ENCODE peak calls at places on chromosomes 16 and 17, in seven cellular contexts. U is cardiac muscle cell; R is CD4-positive, CD25-positive, alpha-beta regulatory T cell; M is IMR-90; Y is heart left ventricle; Q is prostate gland; X is pancreas. J is an unnamed sample.

GRCh38 chr17:82985973-82986372 is 93.4 kb upstream of the METRNL start:
- DNase-seq in Q (no peak), M (peak; percentile 46), Y (no peak), X (no peak), R (peak; percentile 12), U (peak; percentile 60), J (no peak)

GRCh38 chr16:47928008-47928407 is 227.8 kb downstream of the ABCC12 start:
- DNase-seq in M (no peak), X (no peak), R (no peak), U (no peak), Q (no peak), Y (no peak), J (no peak)

GRCh38 chr16:47983999-47984580 is 171.7 kb downstream of the ABCC12 start:
- DNase-seq in Y (no peak), U (no peak), M (no peak), X (no peak), R (no peak), Q (no peak), J (no peak)

GRCh38 chr17:53749178-53749577 is 73.5 kb upstream of the KIF2B start:
- DNase-seq in Y (no peak), M (no peak), U (peak; percentile 21), R (no peak), X (no peak), Q (no peak), J (no peak)

GRCh38 chr17:69361156-69361555 is 34.2 kb upstream of the ABCA5 start:
- DNase-seq in X (no peak), M (no peak), R (no peak), Y (no peak), Q (no peak), U (no peak), J (no peak)

GRCh38 chr16:49625311-49626035 is 230.4 kb downstream of the ZNF423 start:
- DNase-seq in R (no peak), M (no peak), U (no peak), X (no peak), Q (no peak), Y (no peak), J (peak; percentile 19)

GRCh38 chr16:70693231-70693671 is 7.4 kb upstream of the MTSS2 start:
- DNase-seq in M (no peak), R (no peak), Q (no peak), X (no peak), U (peak; percentile 87), Y (peak; percentile 62), J (no peak)

GRCh38 chr17:39845052-39845976 is 18.8 kb downstream of the IKZF3 start:
- DNase-seq in Y (no peak), X (no peak), U (no peak), M (peak; percentile 5), R (no peak), Q (no peak), J (no peak)

GRCh38 chr17:75126954-75127353 is 4.6 kb downstream of the NT5C start:
- DNase-seq in U (no peak), Y (no peak), R (no peak), M (no peak), Q (no peak), X (no peak), J (no peak)

GRCh38 chr16:27048316-27048715 is 18.4 kb upstream of the C16orf82 start:
- DNase-seq in Q (no peak), Y (no peak), R (no peak), X (no peak), M (no peak), U (no peak), J (no peak)

GRCh38 chr16:71927383-71927782 is 32.1 kb downstream of the IST1 start:
- DNase-seq in R (no peak), Q (peak; percentile 42), X (no peak), M (peak; percentile 90), U (peak; percentile 38), Y (peak; percentile 60), J (no peak)

GRCh38 chr16:27383511-27384243 is 18.3 kb upstream of the IL21R start:
- DNase-seq in Y (peak; percentile 47), X (no peak), Q (no peak), M (no peak), R (no peak), U (no peak), J (no peak)

GRCh38 chr16:72568502-72568901 is 396.5 kb upstream of the PMFBP1 start:
- DNase-seq in Y (no peak), U (no peak), R (no peak), Q (no peak), M (no peak), X (no peak), J (peak; percentile 38)

GRCh38 chr17:43125967-43126910 is 1.1 kb upstream of the BRCA1 start:
- DNase-seq in Q (no peak), Y (no peak), R (no peak), M (no peak), X (peak; percentile 46), U (no peak), J (peak; percentile 68)

GRCh38 chr16:23081675-23082119 is 67.6 kb downstream of the USP31 start:
- DNase-seq in U (no peak), R (no peak), M (peak; percentile 35), X (no peak), Q (no peak), Y (no peak), J (no peak)

GRCh38 chr17:36941265-36942021 is 4.2 kb downstream of the LHX1 start:
- DNase-seq in R (no peak), M (no peak), U (no peak), Y (no peak), X (no peak), Q (no peak), J (no peak)

GRCh38 chr17:36942031-36942599 is 4.8 kb downstream of the LHX1 start:
- DNase-seq in Y (no peak), R (no peak), M (no peak), X (no peak), U (peak; percentile 49), Q (no peak), J (no peak)

GRCh38 chr17:36943250-36944220 is 5.2 kb upstream of the AATF start:
- DNase-seq in Y (no peak), R (no peak), M (no peak), U (no peak), X (no peak), Q (no peak), J (no peak)

GRCh38 chr17:36944488-36945040 is 4.2 kb upstream of the AATF start:
- DNase-seq in Q (no peak), M (no peak), R (no peak), Y (no peak), X (no peak), U (no peak), J (no peak)

GRCh38 chr17:36942631-36943125 is 5.4 kb downstream of the LHX1 start:
- DNase-seq in U (no peak), X (no peak), Q (no peak), M (no peak), R (no peak), Y (no peak), J (no peak)
- H3K27me3 ChIP-seq in U (peaks cover 100% of the 10 kb centered on the region), X (peaks cover 36% of the 10 kb centered on the region), Q (peaks cover 74% of the 10 kb centered on the region), M (peaks cover 94% of the 10 kb centered on the region), R (peaks cover 62% of the 10 kb centered on the region), Y (peaks cover 96% of the 10 kb centered on the region), J (peaks cover 11% of the 10 kb centered on the region)

GRCh38 chr16:8795818-8796217 is 1.6 kb downstream of the TMEM186 start:
- DNase-seq in X (no peak), Y (no peak), U (no peak), R (no peak), Q (no peak), M (no peak), J (no peak)
- H3K4me1 ChIP-seq in X (peaks cover 18% of the 10 kb centered on the region), Y (no peaks in the 10 kb centered on the region), U (peaks cover 7% of the 10 kb centered on the region), R (peaks cover 38% of the 10 kb centered on the region), Q (peaks cover 10% of the 10 kb centered on the region), M (peaks cover 7% of the 10 kb centered on the region), J (no peaks in the 10 kb centered on the region)

DNA sequence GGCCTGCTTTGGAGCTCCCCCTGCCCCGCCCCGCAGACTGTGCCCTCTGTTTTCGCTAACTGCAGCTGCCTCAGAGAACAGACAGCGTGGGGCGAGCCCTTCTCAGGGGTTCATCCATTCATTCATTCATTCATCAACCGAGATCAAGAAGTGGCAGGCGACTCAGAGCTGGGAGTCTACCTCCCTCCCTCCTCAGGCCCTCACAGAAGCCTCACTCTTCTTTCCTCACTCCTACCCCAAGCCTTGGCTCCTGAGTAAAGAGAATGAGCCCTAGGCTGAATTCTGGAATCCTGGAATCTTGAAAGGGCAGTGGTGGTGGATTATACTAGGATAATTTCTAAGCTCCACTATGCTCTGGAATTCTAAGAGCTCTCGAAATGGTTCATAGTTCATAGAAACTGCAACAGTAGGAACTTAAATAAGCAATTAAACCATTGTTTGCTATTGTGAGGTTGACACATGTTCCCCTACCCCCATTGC is 2.3 kb upstream of the DLX3 start:
- DNase-seq in M (no peak), Q (no peak), U (no peak), R (no peak), X (no peak), Y (no peak), J (no peak)
- H3K4me3 ChIP-seq in M (no peak overlapping the region), Q (no peak overlapping the region), U (no peak overlapping the region), R (no peak overlapping the region), X (no peak overlapping the region), Y (peak overlapping the region; percentile 53), J (peak overlapping the region; percentile 38)

GRCh38 chr16:82259731-82260130 is 89.7 kb upstream of the MPHOSPH6 start:
- DNase-seq in R (no peak), Q (no peak), M (no peak), Y (no peak), X (no peak), U (no peak), J (no peak)
- H3K27me3 ChIP-seq in R (no peaks in the 10 kb centered on the region), Q (no peaks in the 10 kb centered on the region), M (peaks cover 15% of the 10 kb centered on the region), Y (no peaks in the 10 kb centered on the region), X (no peaks in the 10 kb centered on the region), U (peaks cover 34% of the 10 kb centered on the region), J (no peaks in the 10 kb centered on the region)

GRCh38 chr17:49741009-49741691 is 22.8 kb downstream of the FAM117A start:
- DNase-seq in Q (no peak), Y (no peak), X (no peak), M (peak; percentile 33), U (no peak), R (no peak), J (no peak)
- H3K4me1 ChIP-seq in Q (no peaks in the 10 kb centered on the region), Y (no peaks in the 10 kb centered on the region), X (peaks cover 15% of the 10 kb centered on the region), M (peaks cover 4% of the 10 kb centered on the region), U (peaks cover 53% of the 10 kb centered on the region), R (peaks cover 94% of the 10 kb centered on the region), J (peaks cover 16% of the 10 kb centered on the region)

DNA sequence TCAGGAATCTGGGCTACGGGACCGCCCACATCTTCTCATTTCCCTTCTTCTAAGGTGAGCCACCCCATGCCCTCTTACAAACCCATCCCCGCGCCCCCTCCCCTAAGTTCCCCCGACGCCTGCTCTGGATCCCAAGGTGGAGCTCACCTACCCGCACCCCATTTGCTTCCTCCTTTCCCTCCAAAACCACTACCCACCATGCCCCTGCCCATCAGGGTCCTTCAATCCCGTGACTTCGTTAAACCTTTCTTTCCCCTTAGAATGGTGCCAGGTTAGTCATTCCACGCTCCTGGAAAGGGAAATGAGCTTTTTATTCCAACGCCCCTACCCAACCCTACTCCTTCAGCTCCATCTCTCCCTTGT is 338 bp upstream of the MTMR4 start:
- DNase-seq in U (no peak), Y (no peak), M (no peak), Q (no peak), R (no peak), X (no peak), J (no peak)
- H3K4me3 ChIP-seq in U (peak overlapping the region; percentile 54), Y (peak overlapping the region; percentile 84), M (peak overlapping the region; percentile 64), Q (peak overlapping the region; percentile 65), R (peak overlapping the region; percentile 21), X (no peak overlapping the region), J (peak overlapping the region; percentile 80)

GRCh38 chr16:54937673-54938350 is 7.1 kb downstream of the IRX5 start:
- DNase-seq in M (no peak), Q (no peak), Y (no peak), X (no peak), R (no peak), U (no peak), J (no peak)
- H3K27me3 ChIP-seq in M (peaks cover 87% of the 10 kb centered on the region), Q (no peaks in the 10 kb centered on the region), Y (peaks cover 18% of the 10 kb centered on the region), X (peaks cover 61% of the 10 kb centered on the region), R (peaks cover 36% of the 10 kb centered on the region), U (peaks cover 36% of the 10 kb centered on the region), J (no peaks in the 10 kb centered on the region)

GRCh38 chr16:58378401-58378800 is 13.9 kb upstream of the GINS3 start:
- DNase-seq in X (no peak), R (no peak), Q (no peak), M (no peak), Y (no peak), U (no peak), J (no peak)
- H3K4me1 ChIP-seq in X (no peaks in the 10 kb centered on the region), R (no peaks in the 10 kb centered on the region), Q (no peaks in the 10 kb centered on the region), M (no peaks in the 10 kb centered on the region), Y (no peaks in the 10 kb centered on the region), U (no peaks in the 10 kb centered on the region), J (no peaks in the 10 kb centered on the region)

J was measured in Caco-2.